ENCODE peak calls at places on chromosome 1, in nine cellular contexts. D is tibial artery; P is psoas muscle; W is uterus; E is lung; V is mammary epithelial cell; I is neuronal stem cell; H is CD4-positive, CD25-positive, alpha-beta regulatory T cell; O is gastrocnemius medialis. U is an unnamed sample. For H3K4me1, the result is how much of the 10 kb centered on the place peaks cover.

GRCh38 chr1:231763481-231763880 is 136.9 kb downstream of the DISC1 start:
- DNase-seq in W (no peak), E (no peak), H (no peak), V (no peak), I (no peak), P (no peak), O (no peak), D (no peak), U (no peak)

GRCh38 chr1:216499581-216500272 is 76.5 kb upstream of the USH2A start:
- DNase-seq in O (no peak), D (no peak), W (no peak), V (no peak), I (no peak), P (no peak), H (no peak), E (no peak), U (no peak)

GRCh38 chr1:234777850-234778214 is 167.9 kb upstream of the IRF2BP2 start:
- DNase-seq in P (no peak), W (no peak), I (no peak), D (no peak), O (no peak), E (no peak), H (no peak), V (no peak), U (no peak)

GRCh38 chr1:224617410-224618361 is 1.6 kb downstream of the CNIH3 start:
- DNase-seq in E (no peak), H (no peak), D (no peak), O (no peak), I (no peak), W (no peak), P (no peak), V (no peak), U (no peak)

GRCh38 chr1:117166076-117166475 is 44.5 kb upstream of the TRIM45 start:
- DNase-seq in I (no peak), V (peak), P (no peak), E (no peak), H (no peak), O (no peak), D (no peak), W (no peak), U (no peak)

GRCh38 chr1:221254813-221255212 is 375.6 kb downstream of the HLX start:
- DNase-seq in P (no peak), E (no peak), W (no peak), V (no peak), H (no peak), O (no peak), I (no peak), D (no peak), U (no peak)

GRCh38 chr1:156359973-156360372 is 9.0 kb upstream of the RHBG start:
- DNase-seq in V (no peak), P (no peak), D (no peak), O (no peak), W (no peak), H (no peak), E (no peak), I (no peak), U (no peak)

GRCh38 chr1:200883118-200883517 is 10.3 kb downstream of the GPR25 start:
- DNase-seq in P (no peak), O (no peak), D (no peak), W (no peak), V (no peak), I (no peak), E (no peak), H (no peak), U (no peak)

GRCh38 chr1:228141082-228141870 is 1.2 kb downstream of the GUK1 start:
- DNase-seq in P (peak), O (peak), E (no peak), H (no peak), V (peak), I (no peak), D (peak), W (peak), U (no peak)

GRCh38 chr1:113388621-113389355 is 1.5 kb upstream of the MAGI3 start:
- DNase-seq in O (no peak), P (no peak), W (no peak), V (peak), H (no peak), E (no peak), I (no peak), D (no peak), U (no peak)

GRCh38 chr1:198749279-198749678 is 110.4 kb downstream of the PTPRC start:
- DNase-seq in H (no peak), D (no peak), I (no peak), W (no peak), V (peak), O (no peak), E (no peak), P (no peak), U (no peak)
- H3K4me3 ChIP-seq in H (no peak), D (no peak), I (no peak), W (no peak), V (no peak), O (no peak), E (no peak), P (no peak), U (no peak)

GRCh38 chr1:27418786-27419185 is 26.4 kb downstream of the GPR3 start:
- DNase-seq in P (no peak), D (no peak), I (no peak), E (no peak), O (no peak), W (no peak), V (no peak), H (no peak), U (no peak)

GRCh38 chr1:27427329-27427728 is 34.9 kb downstream of the GPR3 start:
- DNase-seq in E (no peak), H (no peak), I (no peak), V (no peak), P (no peak), W (no peak), O (no peak), D (no peak), U (no peak)

GRCh38 chr1:27428316-27429028 is 36.0 kb downstream of the GPR3 start:
- DNase-seq in H (no peak), I (no peak), W (peak), D (peak), P (peak), V (no peak), O (peak), E (no peak), U (no peak)

GRCh38 chr1:27427836-27428315 is 35.5 kb downstream of the GPR3 start:
- DNase-seq in E (no peak), D (no peak), W (no peak), P (no peak), H (no peak), V (no peak), O (no peak), I (no peak), U (no peak)

GRCh38 chr1:27423701-27424100 is 31.3 kb downstream of the GPR3 start:
- DNase-seq in I (no peak), V (no peak), H (no peak), P (no peak), O (no peak), E (no peak), W (no peak), D (no peak), U (no peak)
- H3K4me1 ChIP-seq in I (under half), V (under half), H (half or more), P (half or more), O (under half), E (under half), W (under half), D (half or more), U (half or more)

DNA sequence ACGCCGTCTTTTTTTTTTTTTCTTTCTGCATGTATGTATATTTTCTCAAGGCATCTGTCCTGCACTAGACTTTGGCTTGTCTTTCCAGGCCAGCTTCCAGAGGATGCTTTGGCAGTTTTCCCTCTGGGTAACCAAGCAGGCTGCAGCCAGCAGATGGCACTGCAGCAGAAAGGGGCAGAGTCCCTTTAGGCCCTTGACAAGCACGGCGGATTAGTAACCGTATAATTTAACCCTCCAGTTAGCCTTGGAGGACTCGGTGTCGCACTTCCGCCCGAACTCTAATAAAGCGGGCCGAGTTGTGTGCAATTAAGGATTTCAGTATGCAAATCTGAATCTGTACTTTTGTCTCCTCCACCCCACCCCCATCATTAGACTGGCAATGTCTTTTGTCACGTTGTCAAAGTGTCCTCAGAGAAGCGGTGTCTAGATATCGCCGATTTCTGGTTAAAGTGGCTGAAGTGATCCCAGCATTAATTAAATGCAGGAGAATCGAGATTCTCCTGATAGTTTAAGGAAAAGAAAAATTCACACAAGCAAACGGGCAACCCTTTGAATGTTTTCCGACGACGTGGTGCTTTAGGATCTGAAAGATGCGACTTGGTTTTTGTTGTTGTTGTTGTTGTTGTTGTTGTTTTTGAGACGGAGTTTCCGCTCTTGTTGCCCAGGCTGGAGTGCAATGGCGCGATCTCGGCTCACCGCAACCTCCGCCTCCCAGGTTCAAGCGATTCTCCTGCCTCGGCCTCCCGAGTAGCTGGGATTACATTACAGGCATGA is 1.1 kb upstream of the TMEM167B start:
- DNase-seq in O (peak), D (no peak), W (no peak), I (no peak), V (peak), H (peak), E (peak), P (peak), U (no peak)
- H3K27ac ChIP-seq in O (peak), D (peak), W (no peak), I (no peak), V (peak), H (no peak), E (peak), P (peak), U (peak)

DNA sequence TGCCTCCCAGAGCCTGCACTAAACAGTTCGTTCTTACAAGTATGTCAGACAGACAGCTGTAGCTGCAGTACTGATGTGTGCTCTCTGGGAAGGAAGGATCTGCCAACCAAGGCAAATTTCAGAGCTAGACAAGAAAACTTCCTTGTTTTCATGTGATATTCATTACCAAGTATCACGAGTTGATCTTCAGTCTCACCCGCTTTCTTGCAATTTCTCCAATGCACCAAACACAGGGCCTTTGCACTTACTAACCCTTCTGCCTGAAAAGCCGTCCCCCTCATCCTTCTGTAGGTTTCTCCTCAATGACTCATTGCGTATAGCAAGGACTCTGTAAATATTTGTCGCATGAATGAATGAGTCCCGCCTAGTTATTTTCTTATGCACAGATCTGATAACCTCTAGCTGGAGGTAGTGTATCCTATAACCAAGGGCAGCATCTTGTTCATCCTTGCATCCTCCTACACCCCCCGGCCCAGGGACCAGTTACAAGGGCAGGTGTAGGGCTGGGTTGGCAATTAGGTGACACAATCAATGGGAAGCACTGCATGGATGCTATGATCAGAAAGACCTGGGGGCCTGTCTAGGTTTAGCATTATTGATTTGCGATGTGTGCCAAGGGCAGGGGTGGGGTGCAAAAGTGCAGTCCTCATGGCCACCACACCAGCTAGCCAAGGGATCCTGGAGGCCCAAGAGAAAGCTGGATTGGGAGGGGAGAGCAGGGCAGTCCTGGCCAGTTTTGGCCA is 51.3 kb upstream of the GPR157 start:
- DNase-seq in H (no peak), V (peak), P (no peak), O (no peak), D (no peak), I (no peak), W (no peak), E (no peak), U (no peak)
- H3K4me3 ChIP-seq in H (no peak), V (peak), P (no peak), O (no peak), D (peak), I (peak), W (no peak), E (no peak), U (no peak)

U was measured in naive thymus-derived CD4-positive, alpha-beta T cell.